ENCODE peak calls at places on chromosomes 12 and 14, in eight cellular contexts. Q, Y, V, M, G, W, X and D are unnamed samples. For H3K36me3 and H3K4me1, the result is how much of the 10 kb centered on the place peaks cover.

GRCh38 chr14:38197001-38197760 is 10.5 kb upstream of the SSTR1 start:
- DNase-seq in Q (no peak), Y (no peak), V (no peak), M (peak), G (no peak), W (peak), X (no peak), D (peak)

GRCh38 chr14:38481939-38482678 is 226.2 kb upstream of the CLEC14A start:
- DNase-seq in Q (no peak), Y (no peak), V (no peak), M (peak), G (no peak), W (peak), X (no peak), D (no peak)

GRCh38 chr14:95697764-95698163 is 11.5 kb downstream of the TCL1B start:
- DNase-seq in Q (no peak), Y (no peak), V (no peak), M (no peak), G (no peak), W (no peak), X (no peak), D (no peak)

GRCh38 chr12:1630081-1630826 is 1.2 kb downstream of the WNT5B start:
- DNase-seq in Q (no peak), Y (peak), V (peak), M (peak), G (peak), W (peak), X (no peak), D (no peak)

GRCh38 chr12:68180792-68181744 is 21.5 kb upstream of the IFNG start:
- DNase-seq in Q (no peak), Y (no peak), V (peak), M (no peak), G (no peak), W (no peak), X (no peak), D (peak)

GRCh38 chr12:111029305-111029704 is 108.9 kb upstream of the MYL2 start:
- DNase-seq in Q (no peak), Y (no peak), V (no peak), M (no peak), G (no peak), W (no peak), X (no peak), D (no peak)

GRCh38 chr12:67593041-67593870 is 55.3 kb upstream of the DYRK2 start:
- DNase-seq in Q (no peak), Y (no peak), V (no peak), M (peak), G (no peak), W (peak), X (peak), D (no peak)

GRCh38 chr14:76510255-76510654 is 134.3 kb downstream of the ESRRB start:
- DNase-seq in Q (no peak), Y (no peak), V (no peak), M (no peak), G (no peak), W (no peak), X (no peak), D (no peak)

GRCh38 chr14:85391892-85392291 is 138.1 kb upstream of the FLRT2 start:
- DNase-seq in Q (no peak), Y (no peak), V (peak), M (no peak), G (no peak), W (no peak), X (no peak), D (no peak)

GRCh38 chr14:55126932-55127490 is 2.0 kb upstream of the LGALS3 start:
- DNase-seq in Q (peak), Y (no peak), V (no peak), M (no peak), G (no peak), W (no peak), X (no peak), D (no peak)

GRCh38 chr12:19967486-19967885 is 400.9 kb upstream of the PDE3A start:
- DNase-seq in Q (no peak), Y (no peak), V (no peak), M (peak), G (no peak), W (no peak), X (no peak), D (no peak)

GRCh38 chr14:53330441-53330840 is 177.3 kb upstream of the DDHD1 start:
- DNase-seq in Q (no peak), Y (no peak), V (no peak), M (no peak), G (no peak), W (no peak), X (no peak), D (no peak)

GRCh38 chr12:51949342-51950030 is 2.0 kb upstream of the ACVR1B start:
- DNase-seq in Q (no peak), Y (peak), V (no peak), M (peak), G (no peak), W (no peak), X (no peak), D (no peak)
- H3K36me3 ChIP-seq in Q (under half), Y (under half), V (under half), M (under half), G (under half), W (under half), X (under half), D (under half)

GRCh38 chr12:54432815-54433164 is 13.7 kb upstream of the ITGA5 start:
- DNase-seq in Q (no peak), Y (no peak), V (no peak), M (no peak), G (no peak), W (no peak), X (no peak), D (no peak)
- H3K27ac ChIP-seq in Q (peak), Y (no peak), V (no peak), M (peak), G (no peak), W (no peak), X (no peak), D (no peak)

DNA sequence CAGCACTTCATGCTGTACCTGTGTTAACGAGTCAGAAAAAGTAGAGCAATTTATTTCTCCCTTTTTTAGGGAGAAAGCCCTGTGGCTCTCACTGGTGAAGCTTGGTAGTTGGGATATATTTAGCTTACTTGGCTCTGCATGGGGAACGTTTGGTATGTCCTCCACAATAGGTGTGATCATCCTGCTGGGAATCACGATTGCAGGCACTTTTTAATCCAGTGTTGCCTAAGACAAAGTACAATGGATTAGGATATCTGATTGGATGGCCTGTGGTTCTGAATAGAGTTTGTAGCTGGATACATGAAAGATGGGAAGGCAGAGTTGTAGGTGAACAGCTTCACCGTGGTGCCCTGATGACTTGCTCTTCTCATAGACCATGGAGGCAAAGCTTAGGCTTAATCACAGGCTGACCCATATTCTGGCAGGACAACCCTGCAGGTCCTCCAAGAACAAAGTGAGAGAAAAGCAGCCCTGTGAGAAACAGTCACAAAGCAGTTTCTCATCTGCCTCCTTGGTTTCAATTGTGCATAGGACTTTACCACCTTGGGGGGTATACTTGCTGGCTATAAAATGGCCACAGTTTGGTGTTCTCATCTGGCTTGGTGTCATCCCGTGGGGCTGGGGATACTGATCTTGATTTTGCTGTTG is 7.5 kb downstream of the RESF1 start:
- DNase-seq in Q (no peak), Y (no peak), V (no peak), M (no peak), G (no peak), W (no peak), X (no peak), D (no peak)
- H3K4me1 ChIP-seq in Q (under half), Y (under half), V (under half), M (under half), G (under half), W (half or more), X (under half), D (half or more)

GRCh38 chr12:57069522-57069921 is 9.1 kb downstream of the NEMP1 start:
- DNase-seq in Q (peak), Y (no peak), V (peak), M (peak), G (peak), W (peak), X (peak), D (peak)
- H3K36me3 ChIP-seq in Q (under half), Y (under half), V (half or more), M (under half), G (under half), W (under half), X (under half), D (under half)

DNA sequence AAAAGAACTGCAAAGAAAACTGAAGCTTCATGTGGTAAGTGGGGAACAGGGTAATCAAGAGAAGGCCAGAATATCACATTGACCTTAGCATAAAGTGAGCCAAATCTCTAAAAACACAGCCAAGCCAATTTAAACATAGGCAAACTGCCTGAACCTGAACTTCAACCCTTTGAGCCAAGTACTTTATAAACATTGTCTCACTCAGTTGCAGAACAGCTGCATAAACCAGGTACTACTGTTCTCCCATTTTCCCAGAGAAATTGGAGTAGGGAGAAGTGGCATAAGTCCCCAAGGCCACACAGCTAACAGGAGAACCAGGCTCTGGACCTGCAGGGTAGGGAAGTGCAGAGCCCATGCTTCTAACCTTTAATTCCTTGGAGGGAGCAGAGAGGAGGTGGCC is 30.4 kb upstream of the FKBP4 start:
- DNase-seq in Q (no peak), Y (no peak), V (no peak), M (no peak), G (no peak), W (no peak), X (no peak), D (no peak)
- H3K27ac ChIP-seq in Q (no peak), Y (no peak), V (no peak), M (no peak), G (no peak), W (no peak), X (no peak), D (no peak)

DNA sequence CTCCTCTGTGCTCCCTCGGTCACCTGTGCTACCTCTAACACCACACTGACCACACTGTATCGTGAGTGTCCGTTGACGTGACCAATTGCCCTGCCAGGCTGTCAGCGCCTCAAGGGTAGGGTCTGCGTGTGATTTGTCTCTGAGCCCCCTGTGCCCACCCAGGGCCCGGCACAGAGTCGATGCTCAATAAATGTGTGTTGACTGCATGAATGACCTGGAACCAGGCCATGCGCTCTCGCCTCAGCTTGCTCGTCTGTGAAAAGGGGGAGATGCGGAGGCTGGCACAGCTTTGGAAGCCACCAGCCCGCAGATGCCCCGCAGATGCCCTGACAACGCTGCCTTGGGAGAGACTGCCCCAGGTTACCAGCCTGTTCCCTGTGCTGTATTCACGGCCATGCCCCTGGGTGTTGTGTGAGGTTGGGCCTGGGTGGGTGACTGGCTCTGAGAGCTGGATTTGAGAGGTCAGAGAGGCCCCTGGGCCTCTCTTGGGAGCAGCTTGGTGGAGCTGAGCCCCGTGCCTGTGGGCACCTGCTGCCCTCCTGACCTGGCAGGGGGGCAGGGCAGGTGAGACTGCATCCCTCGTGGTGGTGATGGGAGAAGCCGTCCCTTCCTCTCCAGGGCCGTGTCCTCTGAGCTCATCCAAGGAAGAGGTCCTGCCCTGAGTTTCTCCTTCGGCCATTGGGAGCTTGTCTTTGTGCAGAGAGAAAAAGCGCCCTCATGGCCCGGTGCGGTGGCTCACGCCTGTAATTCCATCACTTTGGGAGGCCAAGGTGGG is 43.2 kb downstream of the CYP46A1 start:
- DNase-seq in Q (peak), Y (peak), V (no peak), M (no peak), G (no peak), W (no peak), X (no peak), D (no peak)
- H3K4me1 ChIP-seq in Q (under half), Y (under half), V (under half), M (under half), G (under half), W (under half), X (under half), D (under half)